ENCODE peak calls at places on chromosome 5, in four cellular contexts. L is colonic mucosa, F is PC-3, Y is fibroblast of lung. X is an unnamed sample.

GRCh38 chr5:6703791-6704190 is 9.4 kb upstream of the TENT4A start:
- DNase-seq in L (no peak), Y (peak; percentile 28), F (no peak), X (no peak)

GRCh38 chr5:172939045-172939444 is 20.2 kb upstream of the RPL26L1 start:
- DNase-seq in Y (peak; percentile 30), F (peak; percentile 27), L (no peak), X (peak; percentile 38)

GRCh38 chr5:18048449-18048848 is 414.2 kb downstream of the TAF11L14 start:
- DNase-seq in F (peak; percentile 65), L (no peak), Y (no peak), X (no peak)

GRCh38 chr5:137344723-137345322 is 154.3 kb downstream of the SPOCK1 start:
- DNase-seq in L (peak; percentile 42), F (peak; percentile 76), Y (peak; percentile 24), X (no peak)

GRCh38 chr5:74510476-74510875 is 130.1 kb downstream of the ENC1 start:
- DNase-seq in L (no peak), Y (peak; percentile 43), F (no peak), X (no peak)

GRCh38 chr5:148020247-148020646 is 43.5 kb upstream of the SPINK5 start:
- DNase-seq in Y (no peak), F (peak; percentile 72), L (no peak), X (no peak)

GRCh38 chr5:132825165-132825823 is 5.2 kb downstream of the SHROOM1 start:
- DNase-seq in L (no peak), F (no peak), Y (no peak), X (no peak)

GRCh38 chr5:163534476-163535172 is 29.2 kb downstream of the MAT2B start:
- DNase-seq in Y (no peak), L (no peak), F (no peak), X (no peak)

GRCh38 chr5:176178789-176179188 is 59.4 kb upstream of the SIMC1 start:
- DNase-seq in Y (no peak), F (no peak), L (no peak), X (no peak)

GRCh38 chr5:147479949-147480348 is 29.9 kb downstream of the DPYSL3 start:
- DNase-seq in L (no peak), F (peak; percentile 65), Y (no peak), X (no peak)

GRCh38 chr5:81895312-81895711 is 76.5 kb upstream of the ATG10 start:
- DNase-seq in Y (no peak), F (no peak), L (no peak), X (no peak)

GRCh38 chr5:36526537-36526936 is 79.9 kb upstream of the SLC1A3 start:
- DNase-seq in Y (no peak), F (no peak), L (no peak), X (no peak)

GRCh38 chr5:4048398-4048797 is 452.8 kb downstream of the IRX1 start:
- DNase-seq in F (no peak), Y (no peak), L (no peak), X (no peak)

GRCh38 chr5:169876376-169876775 is 103.9 kb downstream of the INSYN2B start:
- DNase-seq in Y (peak; percentile 18), F (no peak), L (no peak), X (no peak)

GRCh38 chr5:92504346-92504745 is 1076.7 kb downstream of the NR2F1-AS1 start:
- DNase-seq in L (no peak), Y (no peak), F (peak; percentile 27), X (no peak)

GRCh38 chr5:34844999-34845398 is 6.0 kb downstream of the TTC23L start:
- DNase-seq in L (no peak), F (no peak), Y (no peak), X (no peak)

GRCh38 chr5:1814183-1815020 is 13.2 kb downstream of the NDUFS6 start:
- DNase-seq in Y (no peak), L (no peak), F (no peak), X (no peak)

GRCh38 chr5:157230610-157231009 is 35.3 kb upstream of the CYFIP2 start:
- DNase-seq in Y (no peak), F (peak; percentile 54), L (no peak), X (no peak)

GRCh38 chr5:181203842-181204560 is 995 bp downstream of the TRIM7 start:
- DNase-seq in L (peak; percentile 53), F (no peak), Y (no peak), X (no peak)

GRCh38 chr5:160079753-160080152 is 39.5 kb downstream of the PWWP2A start:
- DNase-seq in F (no peak), Y (no peak), L (no peak), X (no peak)

GRCh38 chr5:67014957-67015400 is 181.6 kb downstream of the CD180 start:
- DNase-seq in L (no peak), F (peak; percentile 26), Y (peak; percentile 76), X (no peak)

GRCh38 chr5:153467546-153467945 is 22.9 kb upstream of the GRIA1 start:
- DNase-seq in L (no peak), F (no peak), Y (no peak), X (no peak)

GRCh38 chr5:115179959-115180709 is 10.4 kb upstream of the TRIM36 start:
- DNase-seq in F (peak; percentile 11), L (peak; percentile 51), Y (peak; percentile 19), X (peak; percentile 72)
- H3K9ac ChIP-seq in F (no peak overlapping the region), L (peak overlapping the region; percentile 38), Y (no peak overlapping the region), X (no peak overlapping the region)

GRCh38 chr5:149641000-149641576 is 59.8 kb downstream of the ARHGEF37 start:
- DNase-seq in Y (peak; percentile 90), L (peak; percentile 85), F (no peak), X (peak; percentile 90)
- H3K9ac ChIP-seq in Y (peak overlapping the region; percentile 44), L (peak overlapping the region; percentile 37), F (no peak overlapping the region), X (peak overlapping the region; percentile 7)

GRCh38 chr5:95647331-95647659 is 718 bp downstream of the RFESD start:
- DNase-seq in F (no peak), Y (peak; percentile 72), L (no peak), X (no peak)

GRCh38 chr5:95643152-95643551 is 3.4 kb upstream of the RFESD start:
- DNase-seq in F (no peak), L (no peak), Y (no peak), X (no peak)

GRCh38 chr5:95646569-95647330 is at the start of gene RFESD:
- DNase-seq in L (peak; percentile 99), Y (peak; percentile 97), F (peak; percentile 98), X (peak; percentile 100)

GRCh38 chr5:95641803-95642220 is 4.8 kb upstream of the RFESD start:
- DNase-seq in F (no peak), L (no peak), Y (peak; percentile 84), X (no peak)

DNA sequence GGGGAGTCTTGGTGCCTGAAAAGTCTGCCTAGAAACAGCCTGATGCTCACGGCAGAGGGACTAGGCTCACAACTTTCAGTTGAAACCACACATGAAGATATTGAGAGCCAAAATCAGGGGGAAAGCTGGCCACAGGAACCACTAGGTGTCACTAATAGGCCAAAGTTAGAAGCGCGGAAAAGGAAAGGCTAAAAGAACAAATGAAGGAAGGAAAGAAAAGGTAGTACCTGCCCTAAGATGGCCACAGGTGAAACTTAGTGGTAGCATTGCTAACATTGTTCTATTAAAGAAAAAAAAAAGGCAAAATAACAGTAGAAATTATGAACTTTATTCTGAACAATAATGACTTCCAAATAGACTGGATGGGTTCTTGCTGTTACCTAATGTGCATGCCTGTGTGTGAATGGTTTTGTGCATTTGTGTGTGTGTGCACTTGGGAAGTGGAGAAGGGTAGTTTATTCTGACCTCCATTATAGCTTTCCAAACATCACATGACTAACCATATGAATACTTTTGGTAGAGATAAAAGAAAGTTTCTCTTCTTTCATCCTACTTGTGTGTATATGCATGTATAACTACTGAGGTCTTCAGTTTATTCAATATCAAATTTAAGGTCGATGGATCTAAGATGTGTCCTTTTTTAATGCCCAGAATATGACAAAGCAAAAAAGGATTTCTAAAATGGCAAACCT is 2.1 kb upstream of the RFESD start:
- DNase-seq in F (peak; percentile 78), L (peak; percentile 62), Y (peak; percentile 74), X (no peak)
- H3K9ac ChIP-seq in F (peak overlapping the region; percentile 2), L (no peak overlapping the region), Y (no peak overlapping the region), X (peak overlapping the region; percentile 29)

DNA sequence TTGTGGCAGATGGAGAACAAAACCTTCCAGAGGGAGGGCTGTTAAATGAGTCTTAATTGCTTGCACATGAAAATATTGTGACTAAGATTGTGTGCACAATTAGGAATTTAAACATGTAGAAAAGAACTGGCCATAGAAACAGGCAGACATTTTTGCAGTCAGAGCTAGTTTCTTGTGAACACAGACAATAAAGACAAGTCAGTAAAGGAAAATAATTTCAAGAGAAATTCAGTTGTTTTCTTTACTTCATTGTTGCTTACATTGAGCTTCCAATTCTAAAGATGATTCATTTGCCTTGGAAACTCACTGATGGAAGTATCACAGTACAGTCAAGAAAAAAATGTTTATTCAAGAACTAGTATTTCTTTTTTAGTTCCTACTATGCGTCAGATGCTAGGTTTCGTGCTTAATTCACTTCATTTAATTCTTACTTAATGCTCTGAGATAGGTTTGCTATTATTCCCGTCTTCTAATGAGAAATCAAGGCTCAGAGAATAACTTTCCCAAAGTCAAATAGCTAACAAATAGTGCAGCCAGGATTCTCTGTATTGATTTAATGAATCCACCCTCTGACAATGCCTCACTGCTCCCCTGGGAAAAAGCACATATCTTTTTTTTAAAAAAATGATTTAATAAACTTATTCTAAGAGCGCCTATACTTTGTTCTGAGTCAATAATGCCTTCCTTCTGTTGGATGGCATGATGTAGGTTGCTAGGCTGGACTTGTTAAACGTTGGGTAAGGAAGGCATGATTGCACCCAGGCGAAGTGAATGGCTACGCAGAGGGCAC is 581.4 kb downstream of the RAB3C start:
- DNase-seq in F (no peak), L (no peak), Y (peak; percentile 77), X (no peak)
- H3K9ac ChIP-seq in F (no peak overlapping the region), L (no peak overlapping the region), Y (no peak overlapping the region), X (no peak overlapping the region)

GRCh38 chr5:96408841-96409458 is 24.1 kb downstream of the PCSK1 start:
- DNase-seq in Y (no peak), L (no peak), F (no peak), X (no peak)

GRCh38 chr5:96404191-96404867 is 28.7 kb downstream of the PCSK1 start:
- DNase-seq in Y (no peak), L (no peak), F (no peak), X (no peak)

GRCh38 chr5:96408276-96408777 is 24.7 kb downstream of the PCSK1 start:
- DNase-seq in Y (peak; percentile 78), F (peak; percentile 71), L (no peak), X (no peak)

GRCh38 chr5:96410013-96410412 is 23.0 kb downstream of the PCSK1 start:
- DNase-seq in Y (no peak), F (no peak), L (no peak), X (no peak)

GRCh38 chr5:96407441-96407840 is 25.6 kb downstream of the PCSK1 start:
- DNase-seq in L (no peak), Y (no peak), F (no peak), X (no peak)
- H3K9ac ChIP-seq in L (no peak overlapping the region), Y (no peak overlapping the region), F (no peak overlapping the region), X (no peak overlapping the region)

GRCh38 chr5:141560725-141561483 is 57.9 kb downstream of the DIAPH1 start:
- DNase-seq in Y (peak; percentile 99), L (peak; percentile 84), F (peak; percentile 76), X (peak; percentile 88)
- H3K9ac ChIP-seq in Y (no peak overlapping the region), L (no peak overlapping the region), F (peak overlapping the region; percentile 84), X (no peak overlapping the region)